ENCODE peak calls at places on chromosome 17, in ten cellular contexts. O is nucleus accumbens; V is activated naive CD4-positive, alpha-beta T cell treated with anti-CD3 and anti-CD28 coated beads for 36 hours; M is cardiac fibroblast; K is iPS-NIHi11; I is HEK293T; A is HTR-8/SVneo; N is erythroblast; T is hypothalamus; J is activated gamma-delta T cell treated with Interleukin-2 at 50 U/mL for 16 hours. C is an unnamed sample.

GRCh38 chr17:74452027-74452840 is 14.2 kb upstream of the CD300A start:
- DNase-seq in N (no peak), V (no peak), M (no peak), K (peak; percentile 29), T (no peak), A (no peak), O (no peak), I (no peak), J (no peak), C (no peak)

GRCh38 chr17:38453951-38454421 is 25.7 kb downstream of the ARHGAP23 start:
- DNase-seq in M (peak; percentile 63), I (no peak), N (no peak), K (no peak), A (peak; percentile 59), T (no peak), O (no peak), J (no peak), V (no peak), C (peak; percentile 57)

GRCh38 chr17:1736348-1737281 is 6.1 kb upstream of the SERPINF2 start:
- DNase-seq in I (no peak), A (peak; percentile 59), M (peak; percentile 91), J (no peak), O (peak; percentile 32), T (peak; percentile 22), N (peak; percentile 58), K (peak; percentile 62), V (peak; percentile 83), C (no peak)

GRCh38 chr17:2138318-2138717 is 83.4 kb downstream of the HIC1 start:
- DNase-seq in T (no peak), O (no peak), M (peak; percentile 19), I (peak; percentile 49), A (no peak), J (peak; percentile 26), N (peak; percentile 6), V (no peak), K (no peak), C (no peak)

GRCh38 chr17:28744104-28744801 is 442 bp downstream of the TRAF4 start:
- DNase-seq in T (peak; percentile 25), A (peak; percentile 54), I (no peak), M (peak; percentile 78), V (peak; percentile 72), O (peak; percentile 42), J (peak; percentile 51), N (peak; percentile 71), K (peak; percentile 78), C (peak; percentile 89)

GRCh38 chr17:64459284-64459747 is 10.4 kb downstream of the MILR1 start:
- DNase-seq in T (no peak), N (no peak), J (no peak), A (no peak), I (no peak), M (peak; percentile 37), O (no peak), V (no peak), K (no peak), C (no peak)

GRCh38 chr17:6643460-6644125 is 2.7 kb downstream of the TXNDC17 start:
- DNase-seq in K (no peak), J (no peak), V (no peak), A (no peak), N (no peak), O (no peak), I (no peak), M (no peak), T (no peak), C (no peak)

GRCh38 chr17:79652999-79653643 is 42.3 kb upstream of the RBFOX3 start:
- DNase-seq in M (no peak), T (no peak), J (no peak), N (no peak), I (no peak), V (no peak), K (no peak), O (no peak), A (no peak), C (peak; percentile 25)

GRCh38 chr17:75996665-75997590 is 3.7 kb upstream of the CDK3 start:
- DNase-seq in I (no peak), V (peak; percentile 76), A (peak; percentile 78), M (peak; percentile 48), J (no peak), O (no peak), N (no peak), K (peak; percentile 18), T (no peak), C (peak; percentile 24)

GRCh38 chr17:82018152-82019041 is 4.3 kb downstream of the CENPX start:
- DNase-seq in M (no peak), N (no peak), J (no peak), T (no peak), V (no peak), I (no peak), K (no peak), A (no peak), O (no peak), C (no peak)

GRCh38 chr17:81885869-81886548 is 5.4 kb downstream of the ALYREF start:
- DNase-seq in N (peak; percentile 67), O (no peak), M (no peak), A (no peak), I (no peak), K (no peak), J (no peak), V (no peak), T (peak; percentile 48), C (peak; percentile 79)

GRCh38 chr17:8125196-8125946 is 1.5 kb upstream of the HES7 start:
- DNase-seq in N (peak; percentile 82), O (peak; percentile 79), K (peak; percentile 62), M (peak; percentile 69), T (peak; percentile 79), V (peak; percentile 96), J (peak; percentile 85), I (peak; percentile 73), A (peak; percentile 82), C (peak; percentile 70)

GRCh38 chr17:80984749-80985148 is 6.9 kb upstream of the CHMP6 start:
- DNase-seq in K (peak; percentile 67), N (no peak), M (peak; percentile 95), I (no peak), J (no peak), A (peak; percentile 87), O (no peak), V (no peak), T (no peak), C (no peak)

GRCh38 chr17:69516911-69517310 is 102.4 kb downstream of the MAP2K6 start:
- DNase-seq in K (no peak), A (no peak), N (no peak), M (no peak), T (no peak), J (no peak), V (no peak), I (no peak), O (no peak), C (no peak)

GRCh38 chr17:63491976-63492575 is 15.2 kb downstream of the ACE start:
- DNase-seq in N (no peak), M (no peak), I (no peak), V (no peak), T (no peak), K (no peak), O (no peak), A (no peak), J (no peak), C (no peak)

GRCh38 chr17:79746955-79747507 is 16.3 kb downstream of the ENPP7 start:
- DNase-seq in K (peak; percentile 31), V (no peak), N (no peak), J (no peak), M (peak; percentile 18), I (no peak), A (no peak), O (no peak), T (no peak), C (no peak)

GRCh38 chr17:38602453-38602852 is 3.3 kb downstream of the SRCIN1 start:
- DNase-seq in K (no peak), I (no peak), A (no peak), V (no peak), O (no peak), J (no peak), T (no peak), M (no peak), N (no peak), C (no peak)

GRCh38 chr17:79799538-79800324 is 2.9 kb upstream of the CBX8 start:
- DNase-seq in I (no peak), M (no peak), T (no peak), N (no peak), K (no peak), O (no peak), V (peak; percentile 62), A (no peak), J (no peak), C (no peak)

GRCh38 chr17:19316756-19317358 is 45.7 kb downstream of the B9D1 start:
- DNase-seq in O (no peak), K (no peak), N (no peak), A (no peak), T (no peak), J (no peak), M (no peak), I (no peak), V (no peak), C (no peak)

GRCh38 chr17:67440311-67441051 is 63.4 kb downstream of the PITPNC1 start:
- DNase-seq in K (no peak), J (no peak), V (no peak), T (no peak), M (peak; percentile 18), I (no peak), A (no peak), N (no peak), O (no peak), C (no peak)

GRCh38 chr17:80795737-80796136 is 195.9 kb upstream of the CHMP6 start:
- DNase-seq in I (no peak), N (no peak), T (peak; percentile 65), V (no peak), J (no peak), O (peak; percentile 77), M (peak; percentile 67), K (no peak), A (no peak), C (no peak)

GRCh38 chr17:48552453-48553189 is 7.7 kb upstream of the HOXB2 start:
- DNase-seq in K (no peak), V (no peak), J (no peak), A (no peak), M (no peak), O (no peak), N (no peak), T (no peak), I (no peak), C (no peak)

GRCh38 chr17:14198013-14198412 is 38.6 kb downstream of the CDRT15 start:
- DNase-seq in O (no peak), V (no peak), N (no peak), J (no peak), M (no peak), K (no peak), I (no peak), T (no peak), A (no peak), C (no peak)

GRCh38 chr17:79046501-79047280 is 22.7 kb downstream of the C1QTNF1 start:
- DNase-seq in N (no peak), O (no peak), V (no peak), J (no peak), A (no peak), M (no peak), K (no peak), I (no peak), T (no peak), C (peak; percentile 43)

GRCh38 chr17:41710472-41711090 is 1.6 kb upstream of the GAST start:
- DNase-seq in T (peak; percentile 82), V (peak; percentile 65), N (no peak), O (peak; percentile 78), I (no peak), A (no peak), K (no peak), J (no peak), M (peak; percentile 68), C (no peak)

GRCh38 chr17:17724307-17724921 is 43.2 kb downstream of the RAI1 start:
- DNase-seq in O (no peak), I (peak; percentile 44), A (peak; percentile 68), V (peak; percentile 29), J (no peak), T (no peak), N (no peak), M (peak; percentile 55), K (peak; percentile 84), C (peak; percentile 65)

GRCh38 chr17:27446569-27447301 is 9.5 kb upstream of the KSR1 start:
- DNase-seq in N (peak; percentile 90), O (no peak), A (peak; percentile 67), M (peak; percentile 96), V (no peak), K (no peak), T (no peak), J (no peak), I (no peak), C (no peak)

GRCh38 chr17:57998234-57998746 is 8.8 kb downstream of the SRSF1 start:
- DNase-seq in O (no peak), K (no peak), A (no peak), T (no peak), J (no peak), M (no peak), N (no peak), I (no peak), V (no peak), C (no peak)